ENCODE peak calls at places on chromosomes 16 and 17, in seven cellular contexts. M, C, N, Q, T, J and K are unnamed samples.

GRCh38 chr17:8976638-8977037 is 11.1 kb upstream of the PIK3R5 start:
- DNase-seq in M (no peak), C (no peak), N (peak; percentile 7), Q (no peak), T (no peak), J (no peak), K (peak; percentile 48)

GRCh38 chr16:22814330-22815105 is 556 bp downstream of the HS3ST2 start:
- DNase-seq in M (no peak), C (no peak), N (no peak), Q (no peak), T (no peak), J (no peak), K (no peak)

GRCh38 chr17:65785109-65785508 is 223.7 kb upstream of the AXIN2 start:
- DNase-seq in M (peak; percentile 78), C (peak; percentile 95), N (peak; percentile 97), Q (peak; percentile 98), T (peak; percentile 98), J (no peak), K (no peak)

GRCh38 chr17:81432873-81433451 is 37.7 kb downstream of the BAHCC1 start:
- DNase-seq in M (no peak), C (peak; percentile 27), N (no peak), Q (no peak), T (no peak), J (peak; percentile 63), K (no peak)

GRCh38 chr17:28598389-28598788 is 436 bp downstream of the SPAG5 start:
- DNase-seq in M (no peak), C (no peak), N (no peak), Q (no peak), T (no peak), J (no peak), K (no peak)

GRCh38 chr17:5879424-5879823 is 190.8 kb upstream of the WSCD1 start:
- DNase-seq in M (no peak), C (no peak), N (no peak), Q (no peak), T (no peak), J (no peak), K (no peak)

GRCh38 chr16:140175-140857 is 1.8 kb upstream of the NPRL3 start:
- DNase-seq in M (no peak), C (no peak), N (no peak), Q (no peak), T (no peak), J (no peak), K (no peak)

GRCh38 chr17:51079049-51079448 is 41.6 kb downstream of the SPAG9 start:
- DNase-seq in M (no peak), C (peak; percentile 26), N (peak; percentile 73), Q (peak; percentile 57), T (peak; percentile 64), J (no peak), K (no peak)

GRCh38 chr16:54939537-54940278 is 9.0 kb downstream of the IRX5 start:
- DNase-seq in M (no peak), C (no peak), N (no peak), Q (no peak), T (no peak), J (no peak), K (no peak)

GRCh38 chr17:48626470-48627241 is 498 bp upstream of the HOXB9 start:
- DNase-seq in M (no peak), C (peak; percentile 29), N (peak; percentile 54), Q (no peak), T (no peak), J (no peak), K (no peak)

GRCh38 chr17:2075336-2076056 is 20.6 kb downstream of the HIC1 start:
- DNase-seq in M (no peak), C (peak; percentile 74), N (peak; percentile 53), Q (peak; percentile 56), T (no peak), J (no peak), K (peak; percentile 37)

GRCh38 chr16:82651921-82652601 is 25.3 kb downstream of the CDH13 start:
- DNase-seq in M (no peak), C (no peak), N (no peak), Q (no peak), T (no peak), J (no peak), K (no peak)

GRCh38 chr17:59842901-59843652 is 49.7 kb downstream of the TUBD1 start:
- DNase-seq in M (peak; percentile 89), C (peak; percentile 97), N (peak; percentile 94), Q (peak; percentile 97), T (peak; percentile 99), J (peak; percentile 88), K (peak; percentile 39)

DNA sequence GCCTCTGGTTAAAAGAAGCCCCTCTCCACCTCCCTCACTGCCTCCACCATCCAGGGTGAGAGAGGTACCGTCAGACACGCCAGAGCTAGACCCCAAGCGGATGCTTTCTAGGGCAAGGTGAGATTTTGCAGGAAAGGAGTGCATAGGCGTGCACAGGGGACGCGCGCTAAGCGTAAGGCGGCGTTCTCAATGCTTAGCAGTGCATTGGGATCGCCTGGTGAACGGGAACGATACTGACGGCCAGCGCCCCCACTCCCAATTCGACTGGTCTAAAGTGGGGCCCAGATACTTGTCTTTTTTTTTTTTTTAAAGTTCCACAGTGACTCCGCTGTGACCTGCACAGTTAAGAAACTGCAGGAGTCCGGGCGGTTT is 57.9 kb upstream of the CREBBP start:
- DNase-seq in M (no peak), C (no peak), N (no peak), Q (no peak), T (no peak), J (no peak), K (no peak)
- TF ChIP-seq CTCF in M (no peak), C (no peak), N (no peak), Q (no peak), T (no peak), J (no peak), K (no peak)

GRCh38 chr17:76188213-76189060 is 47.4 kb upstream of the FOXJ1 start:
- DNase-seq in M (no peak), C (no peak), N (peak; percentile 17), Q (no peak), T (no peak), J (no peak), K (no peak)

GRCh38 chr17:76182016-76182764 is 41.1 kb upstream of the FOXJ1 start:
- DNase-seq in M (peak; percentile 65), C (peak; percentile 93), N (peak; percentile 96), Q (peak; percentile 87), T (peak; percentile 95), J (peak; percentile 85), K (peak; percentile 83)

GRCh38 chr17:76179496-76180467 is 38.7 kb upstream of the FOXJ1 start:
- DNase-seq in M (no peak), C (peak; percentile 51), N (peak; percentile 23), Q (peak; percentile 20), T (peak; percentile 56), J (no peak), K (peak; percentile 43)

GRCh38 chr17:76189247-76189646 is 48.2 kb upstream of the FOXJ1 start:
- DNase-seq in M (no peak), C (no peak), N (no peak), Q (no peak), T (no peak), J (no peak), K (no peak)

DNA sequence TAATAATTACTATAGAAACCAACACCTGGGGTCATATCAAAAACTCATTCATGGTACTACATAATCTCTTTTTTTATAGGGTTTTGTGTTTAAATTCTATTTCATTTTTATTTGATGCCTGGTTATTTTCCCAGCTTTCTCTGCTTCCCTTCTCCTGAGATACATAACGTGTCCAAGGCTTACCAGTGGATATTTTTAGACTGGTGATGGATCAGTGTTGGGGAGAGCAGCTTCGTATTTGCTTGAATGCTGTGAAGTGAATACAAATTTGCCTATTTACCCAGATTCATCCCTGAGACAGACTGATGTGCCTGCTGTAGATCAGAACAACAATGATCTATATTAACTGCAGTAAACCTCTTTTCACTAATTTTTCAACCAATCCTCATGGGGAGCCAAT is 43.2 kb upstream of the FOXJ1 start:
- DNase-seq in M (no peak), C (no peak), N (no peak), Q (no peak), T (no peak), J (no peak), K (no peak)
- TF ChIP-seq CTCF in M (no peak), C (no peak), N (no peak), Q (no peak), T (no peak), J (no peak), K (no peak)

GRCh38 chr16:88744839-88745521 is 38.7 kb downstream of the CTU2 start:
- DNase-seq in M (no peak), C (no peak), N (no peak), Q (no peak), T (no peak), J (no peak), K (no peak)

GRCh38 chr16:88748364-88748763 is 36.7 kb downstream of the PIEZO1 start:
- DNase-seq in M (no peak), C (no peak), N (no peak), Q (no peak), T (no peak), J (no peak), K (no peak)

GRCh38 chr16:88746511-88746910 is 38.5 kb downstream of the PIEZO1 start:
- DNase-seq in M (no peak), C (peak; percentile 51), N (no peak), Q (peak; percentile 56), T (no peak), J (no peak), K (no peak)

GRCh38 chr16:88749358-88749757 is 35.7 kb downstream of the PIEZO1 start:
- DNase-seq in M (no peak), C (no peak), N (no peak), Q (no peak), T (no peak), J (no peak), K (no peak)

GRCh38 chr16:88747588-88748301 is 37.3 kb downstream of the PIEZO1 start:
- DNase-seq in M (no peak), C (peak; percentile 16), N (no peak), Q (no peak), T (peak; percentile 34), J (no peak), K (peak; percentile 71)
- TF ChIP-seq CTCF in M (no peak), C (no peak), N (peak; percentile 16), Q (no peak), T (peak; percentile 20), J (no peak), K (peak; percentile 33)

GRCh38 chr17:42405963-42406495 is 17.0 kb downstream of the CAVIN1 start:
- DNase-seq in M (no peak), C (peak; percentile 86), N (peak; percentile 93), Q (peak; percentile 85), T (peak; percentile 75), J (peak; percentile 78), K (peak; percentile 82)

GRCh38 chr17:42405076-42405475 is 16.8 kb upstream of the STAT3 start:
- DNase-seq in M (no peak), C (no peak), N (peak; percentile 50), Q (no peak), T (no peak), J (no peak), K (no peak)

GRCh38 chr17:42402121-42402516 is 13.9 kb upstream of the STAT3 start:
- DNase-seq in M (no peak), C (no peak), N (no peak), Q (no peak), T (no peak), J (no peak), K (no peak)

GRCh38 chr17:42404326-42405055 is 16.2 kb upstream of the STAT3 start:
- DNase-seq in M (no peak), C (no peak), N (no peak), Q (no peak), T (no peak), J (no peak), K (no peak)

DNA sequence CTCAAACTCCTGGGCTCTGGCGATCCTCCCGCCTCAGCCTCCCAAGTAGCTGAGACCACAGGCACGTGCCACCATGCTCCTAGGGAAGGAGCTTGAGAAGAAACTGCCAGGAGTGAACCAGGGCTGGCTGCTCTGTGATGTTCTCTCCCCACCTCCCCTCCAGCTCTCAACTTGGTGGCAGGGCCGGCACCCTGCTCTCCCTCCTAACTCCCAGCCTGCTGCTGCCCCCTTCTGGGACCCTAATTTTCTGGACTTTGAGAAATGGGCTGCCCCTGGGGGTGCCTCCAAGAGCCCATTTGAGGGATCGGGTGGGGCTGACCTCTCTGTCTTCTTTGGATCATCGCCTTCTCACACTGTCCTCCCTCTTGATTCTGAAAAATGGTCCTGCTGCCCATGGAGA is 14.9 kb upstream of the STAT3 start:
- DNase-seq in M (no peak), C (no peak), N (no peak), Q (no peak), T (no peak), J (no peak), K (peak; percentile 76)
- TF ChIP-seq CTCF in M (peak; percentile 7), C (peak; percentile 18), N (peak; percentile 7), Q (no peak), T (no peak), J (no peak), K (peak; percentile 83)